ENCODE peak calls at places on chromosomes 3 and 15, in six cellular contexts. One of them, this sample, is unnamed.
A peak's percentile ranks its signal among the peaks of the same experiment; 100 is the strongest.

GRCh38 chr3:177197934-177198484 is 727 bp upstream of the TBL1XR1 start:
- DNase-seq in right atrium auricular region: no peak
- DNase-seq in cardiac fibroblast: peak; percentile 33
- DNase-seq in foreskin fibroblast: no peak
- DNase-seq in stomach: no peak
- DNase-seq in hepatocyte: no peak
- DNase-seq in this sample: no peak

GRCh38 chr3:64088408-64089136 is 65.3 kb upstream of the PSMD6 start:
- DNase-seq in right atrium auricular region: no peak
- DNase-seq in cardiac fibroblast: peak; percentile 25
- DNase-seq in foreskin fibroblast: no peak
- DNase-seq in stomach: no peak
- DNase-seq in hepatocyte: no peak
- DNase-seq in this sample: no peak

GRCh38 chr3:183497313-183497712 is 58.2 kb downstream of the KLHL6 start:
- DNase-seq in right atrium auricular region: no peak
- DNase-seq in cardiac fibroblast: no peak
- DNase-seq in foreskin fibroblast: no peak
- DNase-seq in stomach: no peak
- DNase-seq in hepatocyte: no peak
- DNase-seq in this sample: no peak

GRCh38 chr3:73206006-73206405 is 144.5 kb downstream of the EBLN2 start:
- DNase-seq in right atrium auricular region: no peak
- DNase-seq in cardiac fibroblast: no peak
- DNase-seq in foreskin fibroblast: peak; percentile 3
- DNase-seq in stomach: no peak
- DNase-seq in hepatocyte: no peak
- DNase-seq in this sample: no peak

GRCh38 chr3:185316740-185317407 is 46.1 kb upstream of the MAP3K13 start:
- DNase-seq in right atrium auricular region: no peak
- DNase-seq in cardiac fibroblast: peak; percentile 93
- DNase-seq in foreskin fibroblast: no peak
- DNase-seq in stomach: no peak
- DNase-seq in hepatocyte: no peak
- DNase-seq in this sample: no peak

GRCh38 chr15:47870300-47870955 is 153.1 kb downstream of the SEMA6D start:
- DNase-seq in right atrium auricular region: no peak
- DNase-seq in cardiac fibroblast: peak; percentile 78
- DNase-seq in foreskin fibroblast: no peak
- DNase-seq in stomach: no peak
- DNase-seq in hepatocyte: no peak
- DNase-seq in this sample: no peak

GRCh38 chr3:135905058-135905724 is 60.3 kb upstream of the PPP2R3A start:
- DNase-seq in right atrium auricular region: no peak
- DNase-seq in cardiac fibroblast: peak; percentile 40
- DNase-seq in foreskin fibroblast: peak; percentile 64
- DNase-seq in stomach: no peak
- DNase-seq in hepatocyte: no peak
- DNase-seq in this sample: no peak

GRCh38 chr3:117941756-117942155 is 1092.9 kb downstream of the IGSF11 start:
- DNase-seq in right atrium auricular region: no peak
- DNase-seq in cardiac fibroblast: no peak
- DNase-seq in foreskin fibroblast: no peak
- DNase-seq in stomach: no peak
- DNase-seq in hepatocyte: no peak
- DNase-seq in this sample: no peak

GRCh38 chr15:100200287-100200772 is 141.4 kb downstream of the ADAMTS17 start:
- DNase-seq in right atrium auricular region: no peak
- DNase-seq in cardiac fibroblast: no peak
- DNase-seq in foreskin fibroblast: no peak
- DNase-seq in stomach: no peak
- DNase-seq in hepatocyte: no peak
- DNase-seq in this sample: no peak

GRCh38 chr15:38050529-38050928 is 116.1 kb downstream of the TMCO5A start:
- DNase-seq in right atrium auricular region: no peak
- DNase-seq in cardiac fibroblast: peak; percentile 92
- DNase-seq in foreskin fibroblast: peak; percentile 82
- DNase-seq in stomach: no peak
- DNase-seq in hepatocyte: peak; percentile 41
- DNase-seq in this sample: no peak

GRCh38 chr3:127074900-127075360 is 92.0 kb downstream of the PLXNA1 start:
- DNase-seq in right atrium auricular region: no peak
- DNase-seq in cardiac fibroblast: peak; percentile 76
- DNase-seq in foreskin fibroblast: peak; percentile 75
- DNase-seq in stomach: no peak
- DNase-seq in hepatocyte: no peak
- DNase-seq in this sample: no peak

GRCh38 chr15:57570340-57570739 is 21.4 kb upstream of the MYZAP start:
- DNase-seq in right atrium auricular region: no peak
- DNase-seq in cardiac fibroblast: no peak
- DNase-seq in foreskin fibroblast: no peak
- DNase-seq in stomach: no peak
- DNase-seq in hepatocyte: no peak
- DNase-seq in this sample: no peak

GRCh38 chr3:100463002-100463401 is 29.4 kb upstream of the TMEM45A start:
- DNase-seq in right atrium auricular region: no peak
- DNase-seq in cardiac fibroblast: peak; percentile 86
- DNase-seq in foreskin fibroblast: peak; percentile 83
- DNase-seq in stomach: no peak
- DNase-seq in hepatocyte: peak; percentile 79
- DNase-seq in this sample: no peak

GRCh38 chr15:100682468-100682867 is 80.1 kb downstream of the ASB7 start:
- DNase-seq in right atrium auricular region: no peak
- DNase-seq in cardiac fibroblast: no peak
- DNase-seq in foreskin fibroblast: no peak
- DNase-seq in stomach: no peak
- DNase-seq in hepatocyte: no peak
- DNase-seq in this sample: no peak

GRCh38 chr15:63532307-63532744 is 27.9 kb downstream of the USP3 start:
- DNase-seq in right atrium auricular region: no peak
- DNase-seq in cardiac fibroblast: peak; percentile 32
- DNase-seq in foreskin fibroblast: peak; percentile 47
- DNase-seq in stomach: no peak
- DNase-seq in hepatocyte: no peak
- DNase-seq in this sample: no peak

GRCh38 chr3:189927975-189928895 is 192.5 kb downstream of the P3H2 start:
- DNase-seq in right atrium auricular region: no peak
- DNase-seq in cardiac fibroblast: peak; percentile 44
- DNase-seq in foreskin fibroblast: no peak
- DNase-seq in stomach: no peak
- DNase-seq in hepatocyte: no peak
- DNase-seq in this sample: no peak

GRCh38 chr15:23038741-23039150 is 623 bp downstream of the TUBGCP5 start:
- DNase-seq in right atrium auricular region: no peak
- DNase-seq in cardiac fibroblast: peak; percentile 70
- DNase-seq in foreskin fibroblast: peak; percentile 70
- DNase-seq in stomach: no peak
- DNase-seq in hepatocyte: peak; percentile 23
- DNase-seq in this sample: no peak

GRCh38 chr15:100221461-100222348 is 120.1 kb downstream of the ADAMTS17 start:
- DNase-seq in right atrium auricular region: no peak
- DNase-seq in cardiac fibroblast: no peak
- DNase-seq in foreskin fibroblast: no peak
- DNase-seq in stomach: no peak
- DNase-seq in hepatocyte: no peak
- DNase-seq in this sample: no peak

GRCh38 chr3:62873672-62874397 is 1.4 kb downstream of the CADPS start:
- DNase-seq in right atrium auricular region: no peak
- DNase-seq in cardiac fibroblast: no peak
- DNase-seq in foreskin fibroblast: peak; percentile 57
- DNase-seq in stomach: no peak
- DNase-seq in hepatocyte: peak; percentile 67
- DNase-seq in this sample: no peak
- H3K4me3 ChIP-seq in right atrium auricular region: peak overlapping the region; percentile 61
- H3K4me3 ChIP-seq in cardiac fibroblast: peak overlapping the region; percentile 19
- H3K4me3 ChIP-seq in foreskin fibroblast: peak overlapping the region; percentile 25
- H3K4me3 ChIP-seq in stomach: peak overlapping the region; percentile 57
- H3K4me3 ChIP-seq in hepatocyte: peak overlapping the region; percentile 36
- H3K4me3 ChIP-seq in this sample: peak overlapping the region; percentile 19

GRCh38 chr15:45112143-45112591 is 1.8 kb downstream of the DUOX2 start:
- DNase-seq in right atrium auricular region: no peak
- DNase-seq in cardiac fibroblast: no peak
- DNase-seq in foreskin fibroblast: no peak
- DNase-seq in stomach: no peak
- DNase-seq in hepatocyte: no peak
- DNase-seq in this sample: no peak

GRCh38 chr15:45113380-45113990 is 487 bp downstream of the DUOX2 start:
- DNase-seq in right atrium auricular region: no peak
- DNase-seq in cardiac fibroblast: no peak
- DNase-seq in foreskin fibroblast: no peak
- DNase-seq in stomach: no peak
- DNase-seq in hepatocyte: no peak
- DNase-seq in this sample: no peak

GRCh38 chr15:45114076-45114750 is at the start of the genes DUOX2 and DUOXA2:
- DNase-seq in right atrium auricular region: no peak
- DNase-seq in cardiac fibroblast: no peak
- DNase-seq in foreskin fibroblast: peak; percentile 30
- DNase-seq in stomach: peak; percentile 74
- DNase-seq in hepatocyte: peak; percentile 41
- DNase-seq in this sample: no peak

GRCh38 chr15:45111390-45112142 is 2.4 kb downstream of the DUOX2 start:
- DNase-seq in right atrium auricular region: no peak
- DNase-seq in cardiac fibroblast: no peak
- DNase-seq in foreskin fibroblast: no peak
- DNase-seq in stomach: no peak
- DNase-seq in hepatocyte: no peak
- DNase-seq in this sample: no peak

DNA sequence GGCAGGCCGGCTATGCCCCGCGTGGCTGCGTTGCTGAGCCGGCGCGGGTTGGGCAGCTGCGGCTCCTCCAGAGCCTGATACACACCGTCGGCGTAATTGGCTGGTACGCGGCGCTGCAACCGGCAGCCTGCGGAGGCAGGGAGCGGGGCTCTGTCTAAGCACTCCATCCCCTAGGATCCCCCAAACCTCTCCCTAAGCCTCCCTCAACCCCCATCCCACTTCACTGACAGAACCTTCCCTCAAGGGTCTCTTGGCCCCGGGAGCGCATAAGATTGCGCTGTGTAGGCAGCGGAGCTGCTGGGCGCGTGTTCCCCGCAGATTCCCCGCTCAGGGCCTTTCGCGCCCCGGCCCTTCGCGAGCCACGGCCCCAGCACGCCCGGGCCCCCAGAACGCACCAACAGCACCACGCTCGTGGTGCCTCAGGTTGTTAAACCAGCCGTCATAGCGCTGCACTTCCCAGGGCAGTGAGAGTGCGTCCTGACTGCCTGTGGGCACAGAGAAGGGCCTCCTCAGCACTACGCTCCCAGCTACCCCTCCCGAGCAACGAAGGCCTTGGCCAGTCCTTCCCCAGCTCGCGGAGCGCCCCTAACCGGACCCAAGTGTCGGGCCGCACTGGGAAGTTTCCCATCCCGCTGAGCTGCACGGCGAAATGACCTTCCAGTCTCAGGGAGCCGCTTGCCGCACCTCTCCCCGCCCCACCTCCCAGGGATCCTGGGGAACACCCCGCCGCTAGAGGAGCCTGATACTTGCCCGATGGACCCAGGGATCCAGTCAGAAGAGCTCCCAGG is 1.2 kb downstream of the DUOX2 start:
- DNase-seq in right atrium auricular region: no peak
- DNase-seq in cardiac fibroblast: no peak
- DNase-seq in foreskin fibroblast: no peak
- DNase-seq in stomach: no peak
- DNase-seq in hepatocyte: peak; percentile 35
- DNase-seq in this sample: no peak
- H3K4me3 ChIP-seq in right atrium auricular region: peak overlapping the region; percentile 24
- H3K4me3 ChIP-seq in cardiac fibroblast: no peak overlapping the region
- H3K4me3 ChIP-seq in foreskin fibroblast: no peak overlapping the region
- H3K4me3 ChIP-seq in stomach: peak overlapping the region; percentile 44
- H3K4me3 ChIP-seq in hepatocyte: no peak overlapping the region
- H3K4me3 ChIP-seq in this sample: no peak overlapping the region

GRCh38 chr3:25652921-25653320 is 11.8 kb downstream of the TOP2B start:
- DNase-seq in right atrium auricular region: no peak
- DNase-seq in cardiac fibroblast: peak; percentile 22
- DNase-seq in foreskin fibroblast: peak; percentile 36
- DNase-seq in stomach: no peak
- DNase-seq in hepatocyte: no peak
- DNase-seq in this sample: no peak

GRCh38 chr3:25653322-25653721 is 11.4 kb downstream of the TOP2B start:
- DNase-seq in right atrium auricular region: no peak
- DNase-seq in cardiac fibroblast: no peak
- DNase-seq in foreskin fibroblast: no peak
- DNase-seq in stomach: no peak
- DNase-seq in hepatocyte: no peak
- DNase-seq in this sample: no peak

GRCh38 chr3:25648107-25648535 is 16.6 kb downstream of the TOP2B start:
- DNase-seq in right atrium auricular region: peak; percentile 74
- DNase-seq in cardiac fibroblast: peak; percentile 89
- DNase-seq in foreskin fibroblast: peak; percentile 87
- DNase-seq in stomach: peak; percentile 87
- DNase-seq in hepatocyte: peak; percentile 90
- DNase-seq in this sample: peak; percentile 84

GRCh38 chr3:25654576-25654975 is 10.1 kb downstream of the TOP2B start:
- DNase-seq in right atrium auricular region: no peak
- DNase-seq in cardiac fibroblast: no peak
- DNase-seq in foreskin fibroblast: no peak
- DNase-seq in stomach: no peak
- DNase-seq in hepatocyte: no peak
- DNase-seq in this sample: no peak

DNA sequence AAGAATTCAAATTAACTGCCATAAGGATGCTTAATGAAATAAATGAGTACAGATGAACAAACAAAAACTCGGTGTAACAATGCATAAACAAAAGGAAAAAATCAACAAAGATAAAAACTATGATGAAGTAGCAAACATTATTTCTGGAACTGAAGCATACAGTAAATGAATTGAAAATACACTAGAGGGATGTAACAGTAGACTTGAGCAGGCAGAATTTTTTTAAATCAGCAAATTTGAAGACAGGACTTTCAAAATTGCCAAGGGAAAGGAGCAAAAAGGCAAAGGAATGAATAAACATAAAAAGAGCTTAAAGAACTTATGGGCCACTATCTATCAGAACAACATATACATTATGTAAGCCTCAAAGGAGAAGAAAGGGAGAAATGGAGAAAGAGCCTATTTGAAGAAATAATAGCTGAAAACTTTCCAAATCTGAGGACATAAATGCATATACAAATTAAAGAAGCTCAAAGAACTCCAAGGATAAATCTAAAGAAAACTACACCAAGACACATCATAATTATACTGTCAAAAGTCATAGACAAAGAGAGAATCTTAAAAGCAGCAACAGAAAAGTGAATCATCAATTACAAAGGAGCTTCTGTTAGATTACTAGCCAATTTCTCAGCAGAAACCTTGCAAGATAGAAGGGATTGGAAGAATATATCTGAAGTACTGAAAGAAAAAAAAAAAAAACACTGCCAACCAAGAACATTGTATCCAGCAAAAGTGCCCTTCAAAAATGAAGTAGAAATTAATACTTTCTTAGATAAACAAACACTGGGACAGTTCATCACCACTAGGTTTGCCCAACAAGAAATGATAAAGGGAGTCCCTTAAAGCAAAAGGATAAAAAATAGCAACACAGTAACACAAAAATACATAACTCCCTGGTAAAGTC is 15.5 kb downstream of the TOP2B start:
- DNase-seq in right atrium auricular region: no peak
- DNase-seq in cardiac fibroblast: no peak
- DNase-seq in foreskin fibroblast: peak; percentile 8
- DNase-seq in stomach: no peak
- DNase-seq in hepatocyte: no peak
- DNase-seq in this sample: no peak
- H3K4me3 ChIP-seq in right atrium auricular region: no peak overlapping the region
- H3K4me3 ChIP-seq in cardiac fibroblast: no peak overlapping the region
- H3K4me3 ChIP-seq in foreskin fibroblast: no peak overlapping the region
- H3K4me3 ChIP-seq in stomach: no peak overlapping the region
- H3K4me3 ChIP-seq in hepatocyte: no peak overlapping the region
- H3K4me3 ChIP-seq in this sample: no peak overlapping the region

GRCh38 chr3:171458056-171458856 is 1.9 kb downstream of the TNIK start:
- DNase-seq in right atrium auricular region: no peak
- DNase-seq in cardiac fibroblast: no peak
- DNase-seq in foreskin fibroblast: no peak
- DNase-seq in stomach: peak; percentile 35
- DNase-seq in hepatocyte: no peak
- DNase-seq in this sample: no peak
- H3K4me3 ChIP-seq in right atrium auricular region: peak overlapping the region; percentile 82
- H3K4me3 ChIP-seq in cardiac fibroblast: peak overlapping the region; percentile 71
- H3K4me3 ChIP-seq in foreskin fibroblast: peak overlapping the region; percentile 94
- H3K4me3 ChIP-seq in stomach: peak overlapping the region; percentile 97
- H3K4me3 ChIP-seq in hepatocyte: peak overlapping the region; percentile 97
- H3K4me3 ChIP-seq in this sample: no peak overlapping the region

This sample was measured in lung.